ENCODE peak calls at places on chromosomes 5 and 9, in ten cellular contexts. E, X, W, J, B, Q, M, R, Z and A are unnamed samples.
A peak's percentile ranks its signal among the peaks of the same experiment; 100 is the strongest.

GRCh38 chr5:17346811-17347210 is 129.4 kb downstream of the BASP1 start:
- DNase-seq in E (no peak), X (peak; percentile 5), W (no peak), J (no peak), B (no peak), Q (no peak), M (no peak), R (no peak), Z (no peak), A (no peak)

GRCh38 chr5:158525663-158526062 is 574.1 kb downstream of the EBF1 start:
- DNase-seq in E (no peak), X (no peak), W (no peak), J (no peak), B (no peak), Q (no peak), M (no peak), R (no peak), Z (no peak), A (no peak)

GRCh38 chr9:108296056-108296455 is 559.7 kb downstream of the ACTL7B start:
- DNase-seq in E (peak; percentile 82), X (peak; percentile 48), W (no peak), J (no peak), B (no peak), Q (no peak), M (no peak), R (no peak), Z (no peak), A (no peak)

GRCh38 chr5:166236327-166236726 is 2055.1 kb upstream of the WWC1 start:
- DNase-seq in E (no peak), X (no peak), W (no peak), J (no peak), B (no peak), Q (no peak), M (no peak), R (no peak), Z (no peak), A (no peak)

GRCh38 chr9:90343360-90343759 is 299.3 kb downstream of the DIRAS2 start:
- DNase-seq in E (peak; percentile 19), X (peak; percentile 40), W (no peak), J (no peak), B (no peak), Q (no peak), M (no peak), R (no peak), Z (no peak), A (no peak)

GRCh38 chr9:111662851-111663823 is 1.7 kb downstream of the GNG10 start:
- DNase-seq in E (no peak), X (no peak), W (no peak), J (no peak), B (no peak), Q (no peak), M (no peak), R (peak; percentile 85), Z (no peak), A (no peak)

GRCh38 chr9:123089790-123090189 is 56.3 kb downstream of the GPR21 start:
- DNase-seq in E (no peak), X (no peak), W (no peak), J (no peak), B (no peak), Q (no peak), M (no peak), R (no peak), Z (no peak), A (no peak)

GRCh38 chr9:38006163-38006562 is 62.9 kb downstream of the SHB start:
- DNase-seq in E (no peak), X (no peak), W (no peak), J (no peak), B (no peak), Q (no peak), M (no peak), R (peak; percentile 42), Z (no peak), A (no peak)

GRCh38 chr9:96646081-96646991 is 8.8 kb downstream of the PRXL2C start:
- DNase-seq in E (peak; percentile 67), X (peak; percentile 60), W (no peak), J (no peak), B (no peak), Q (no peak), M (peak; percentile 67), R (no peak), Z (no peak), A (no peak)

GRCh38 chr9:96655198-96655851 is at the start of gene PRXL2C:
- DNase-seq in E (peak; percentile 62), X (peak; percentile 63), W (peak; percentile 75), J (peak; percentile 91), B (no peak), Q (peak; percentile 95), M (peak; percentile 81), R (no peak), Z (no peak), A (peak; percentile 80)

GRCh38 chr9:96654450-96655197 is 493 bp downstream of the PRXL2C start:
- DNase-seq in E (peak; percentile 95), X (peak; percentile 95), W (peak; percentile 56), J (peak; percentile 96), B (peak; percentile 49), Q (peak; percentile 94), M (peak; percentile 65), R (peak; percentile 50), Z (no peak), A (peak; percentile 73)

GRCh38 chr9:96649620-96650323 is 5.3 kb downstream of the PRXL2C start:
- DNase-seq in E (no peak), X (no peak), W (no peak), J (no peak), B (no peak), Q (no peak), M (no peak), R (no peak), Z (no peak), A (no peak)

GRCh38 chr9:96651626-96652025 is 3.5 kb downstream of the PRXL2C start:
- DNase-seq in E (peak; percentile 49), X (peak; percentile 57), W (no peak), J (no peak), B (no peak), Q (no peak), M (no peak), R (no peak), Z (no peak), A (peak; percentile 49)
- TF ChIP-seq CTCF in E (peak; percentile 64), X (peak; percentile 70), W (peak; percentile 59), J (no peak), B (peak; percentile 70), Q (no peak), M (no peak), R (peak; percentile 76), Z (peak; percentile 35), A (peak; percentile 41)

GRCh38 chr5:77546-77945 is 14.4 kb upstream of the PLEKHG4B start:
- DNase-seq in E (no peak), X (no peak), W (peak; percentile 12), J (no peak), B (no peak), Q (no peak), M (no peak), R (no peak), Z (no peak), A (no peak)

GRCh38 chr5:77170-77501 is 14.8 kb upstream of the PLEKHG4B start:
- DNase-seq in E (no peak), X (no peak), W (peak; percentile 8), J (peak; percentile 56), B (no peak), Q (no peak), M (no peak), R (no peak), Z (no peak), A (peak; percentile 20)

GRCh38 chr5:78805-79149 is 13.2 kb upstream of the PLEKHG4B start:
- DNase-seq in E (no peak), X (no peak), W (no peak), J (no peak), B (no peak), Q (no peak), M (no peak), R (no peak), Z (no peak), A (no peak)

GRCh38 chr5:79263-79662 is 12.7 kb upstream of the PLEKHG4B start:
- DNase-seq in E (no peak), X (no peak), W (peak; percentile 8), J (no peak), B (no peak), Q (peak; percentile 35), M (no peak), R (no peak), Z (no peak), A (no peak)

DNA sequence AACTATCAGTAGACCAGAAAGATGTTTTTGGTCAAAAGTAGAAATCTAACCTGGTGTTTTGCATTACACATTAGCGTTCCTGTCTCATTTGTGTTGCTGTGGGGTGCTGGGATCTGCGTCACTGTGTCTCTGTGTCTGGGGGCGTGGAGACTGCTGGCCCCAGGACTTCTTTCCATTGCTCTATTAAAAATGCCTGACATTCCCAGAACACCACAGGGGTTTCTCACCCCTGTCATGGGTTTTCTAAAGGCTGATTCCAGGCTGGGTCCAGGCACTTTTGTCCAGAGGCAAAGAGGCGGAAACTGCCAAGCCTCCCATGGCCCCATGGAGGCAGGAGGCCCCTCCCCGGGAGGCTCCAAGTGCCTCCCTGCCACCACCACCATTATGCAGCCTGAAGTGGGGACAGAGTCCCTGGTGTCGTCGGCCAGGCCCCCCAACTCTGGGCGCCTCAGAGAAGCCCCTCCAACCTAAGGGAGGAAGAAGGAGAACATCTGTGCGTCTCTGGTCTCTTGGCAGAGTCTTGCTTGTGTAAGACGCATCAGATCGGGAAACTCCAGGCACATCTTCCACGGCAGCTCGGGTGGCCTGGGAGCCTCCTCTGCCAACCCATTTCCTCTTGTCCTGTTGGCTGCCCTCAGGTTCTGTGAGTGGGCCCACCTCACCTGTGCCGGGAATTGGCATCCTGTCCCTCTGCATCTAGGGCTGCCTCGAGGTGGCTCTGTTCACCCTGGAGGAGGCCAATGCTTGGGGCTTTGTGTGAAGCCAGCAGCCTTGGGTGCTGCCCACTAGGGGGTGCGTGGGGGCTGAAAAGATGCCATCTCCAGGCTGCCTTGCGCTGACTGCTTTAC is 13.8 kb upstream of the PLEKHG4B start:
- DNase-seq in E (no peak), X (peak; percentile 12), W (peak; percentile 35), J (peak; percentile 62), B (no peak), Q (peak; percentile 53), M (no peak), R (no peak), Z (no peak), A (peak; percentile 63)
- TF ChIP-seq CTCF in E (peak; percentile 29), X (peak; percentile 37), W (peak; percentile 35), J (no peak), B (peak; percentile 32), Q (no peak), M (no peak), R (peak; percentile 65), Z (peak; percentile 57), A (no peak)

GRCh38 chr5:127796207-127796606 is 93.0 kb downstream of the CCDC192 start:
- DNase-seq in E (no peak), X (no peak), W (no peak), J (no peak), B (no peak), Q (no peak), M (no peak), R (no peak), Z (no peak), A (no peak)

GRCh38 chr5:127802477-127802865 is 99.3 kb downstream of the CCDC192 start:
- DNase-seq in E (peak; percentile 24), X (peak; percentile 31), W (no peak), J (no peak), B (no peak), Q (no peak), M (no peak), R (no peak), Z (no peak), A (no peak)

GRCh38 chr5:127801751-127802476 is 98.7 kb downstream of the CCDC192 start:
- DNase-seq in E (peak; percentile 61), X (peak; percentile 59), W (no peak), J (no peak), B (no peak), Q (no peak), M (no peak), R (peak; percentile 40), Z (no peak), A (no peak)

GRCh38 chr5:127793879-127794278 is 90.7 kb downstream of the CCDC192 start:
- DNase-seq in E (no peak), X (no peak), W (no peak), J (no peak), B (no peak), Q (no peak), M (no peak), R (no peak), Z (no peak), A (no peak)

GRCh38 chr5:127799293-127799905 is 96.2 kb downstream of the CCDC192 start:
- DNase-seq in E (no peak), X (no peak), W (no peak), J (no peak), B (no peak), Q (no peak), M (no peak), R (no peak), Z (no peak), A (no peak)
- TF ChIP-seq CTCF in E (no peak), X (no peak), W (no peak), J (no peak), B (no peak), Q (no peak), M (no peak), R (no peak), Z (no peak), A (no peak)

DNA sequence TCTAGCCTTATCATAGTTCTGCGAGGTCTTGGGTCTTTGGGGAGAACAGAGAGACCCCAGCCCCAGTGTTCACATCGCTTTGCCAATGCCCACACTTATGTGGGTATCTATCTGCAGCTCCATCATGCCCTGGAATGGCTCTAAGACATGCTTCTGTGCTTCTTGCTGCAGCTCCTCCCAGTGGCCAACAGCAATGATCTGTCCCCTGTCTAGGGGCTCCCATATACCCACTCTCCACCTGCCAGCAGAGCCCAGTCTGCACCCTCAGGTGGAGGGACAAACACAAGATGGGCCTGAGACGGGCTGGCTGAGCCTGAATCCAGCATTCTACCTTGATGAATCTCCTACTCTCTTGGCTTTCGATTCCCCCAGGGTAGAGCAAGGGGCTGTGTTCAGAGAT is 14.6 kb upstream of the DAP start:
- DNase-seq in E (no peak), X (no peak), W (peak; percentile 28), J (no peak), B (no peak), Q (no peak), M (no peak), R (no peak), Z (no peak), A (no peak)
- TF ChIP-seq CTCF in E (no peak), X (no peak), W (peak; percentile 32), J (no peak), B (no peak), Q (no peak), M (no peak), R (no peak), Z (peak; percentile 35), A (no peak)